ENCODE peak calls at places on chromosomes 16 and 17, in six cellular contexts. A, I, Z, S, F and B are unnamed samples.
A peak's percentile ranks its signal among the peaks of the same experiment; 100 is the strongest.

GRCh38 chr16:3554351-3554928 is 22.8 kb downstream of the NLRC3 start:
- DNase-seq in Z (no peak), S (no peak), I (no peak), A (no peak), F (no peak), B (no peak)

GRCh38 chr16:85528528-85529387 is 84.4 kb upstream of the GSE1 start:
- DNase-seq in Z (no peak), S (no peak), F (no peak), A (no peak), I (no peak), B (no peak)

GRCh38 chr17:73691321-73691766 is 47.1 kb upstream of the SDK2 start:
- DNase-seq in F (no peak), Z (no peak), S (no peak), I (no peak), A (no peak), B (no peak)

GRCh38 chr16:5005916-5006315 is 27.8 kb downstream of the NAGPA start:
- DNase-seq in I (no peak), Z (no peak), A (no peak), S (no peak), F (no peak), B (no peak)

GRCh38 chr17:9937901-9938300 is 32.8 kb upstream of the RCVRN start:
- DNase-seq in A (no peak), S (no peak), I (no peak), F (no peak), Z (no peak), B (no peak)

GRCh38 chr17:31561469-31562412 is 170.3 kb downstream of the RAB11FIP4 start:
- DNase-seq in S (no peak), F (no peak), Z (no peak), I (no peak), A (no peak), B (no peak)

GRCh38 chr17:17032131-17032692 is 10.0 kb upstream of the MPRIP start:
- DNase-seq in I (no peak), S (peak; percentile 38), A (no peak), Z (no peak), F (peak; percentile 64), B (no peak)

GRCh38 chr17:61487161-61487654 is 35.0 kb downstream of the TBX4 start:
- DNase-seq in S (no peak), Z (no peak), A (no peak), F (no peak), I (no peak), B (no peak)

GRCh38 chr17:76267051-76267576 is 2.0 kb downstream of the UBALD2 start:
- DNase-seq in A (peak; percentile 13), Z (no peak), F (no peak), I (no peak), S (no peak), B (no peak)

GRCh38 chr16:66262253-66263167 is 104.0 kb upstream of the CDH5 start:
- DNase-seq in F (no peak), I (no peak), S (no peak), A (no peak), Z (no peak), B (no peak)

GRCh38 chr17:9928601-9929341 is 23.7 kb upstream of the RCVRN start:
- DNase-seq in S (peak; percentile 19), Z (no peak), I (no peak), F (no peak), A (no peak), B (no peak)

GRCh38 chr17:69764137-69764536 is 310.9 kb upstream of the KCNJ16 start:
- DNase-seq in A (no peak), F (no peak), S (no peak), I (no peak), Z (no peak), B (no peak)

GRCh38 chr16:3957344-3957980 is 76.9 kb upstream of the CREBBP start:
- DNase-seq in F (no peak), I (no peak), Z (no peak), A (no peak), S (no peak), B (no peak)

GRCh38 chr16:6633441-6633840 is 699.2 kb upstream of the RBFOX1 start:
- DNase-seq in I (no peak), F (no peak), S (no peak), A (no peak), Z (no peak), B (no peak)

GRCh38 chr17:29039764-29040598 is 3.0 kb upstream of the PIPOX start:
- DNase-seq in A (no peak), Z (no peak), F (no peak), I (no peak), S (no peak), B (no peak)

GRCh38 chr17:9181640-9182039 is 160.3 kb downstream of the NTN1 start:
- DNase-seq in F (no peak), S (no peak), Z (no peak), I (no peak), A (no peak), B (no peak)

GRCh38 chr16:30438835-30439234 is 6.8 kb downstream of the SEPHS2 start:
- DNase-seq in S (no peak), I (no peak), F (no peak), Z (no peak), A (no peak), B (no peak)

GRCh38 chr16:88649924-88650748 is 717 bp downstream of the CYBA start:
- DNase-seq in I (no peak), F (peak; percentile 65), S (no peak), A (peak; percentile 55), Z (peak; percentile 20), B (peak; percentile 44)

GRCh38 chr16:85757341-85757822 is 6.5 kb upstream of the C16orf74 start:
- DNase-seq in F (no peak), S (no peak), A (no peak), Z (no peak), I (no peak), B (no peak)

GRCh38 chr16:8712589-8713361 is 38.4 kb downstream of the ABAT start:
- DNase-seq in F (no peak), A (no peak), S (no peak), Z (no peak), I (no peak), B (no peak)

GRCh38 chr16:27232061-27232841 is 28.9 kb downstream of the KDM8 start:
- DNase-seq in Z (no peak), S (no peak), I (no peak), A (peak; percentile 57), F (peak; percentile 68), B (no peak)

GRCh38 chr16:27436065-27436464 is 34.1 kb downstream of the IL21R start:
- DNase-seq in A (no peak), Z (no peak), S (no peak), I (no peak), F (no peak), B (no peak)

GRCh38 chr16:9338068-9338467 is 246.6 kb downstream of the HAPSTR1 start:
- DNase-seq in S (no peak), F (no peak), A (no peak), Z (no peak), I (no peak), B (no peak)

GRCh38 chr17:73639322-73639721 is 4.9 kb downstream of the SDK2 start:
- DNase-seq in A (no peak), S (no peak), F (no peak), I (no peak), Z (no peak), B (no peak)

GRCh38 chr17:72519598-72519936 is 398.7 kb downstream of the SOX9 start:
- DNase-seq in A (no peak), F (no peak), I (no peak), S (no peak), Z (no peak), B (no peak)

GRCh38 chr16:27649021-27649420 is 99.1 kb downstream of the KATNIP start:
- DNase-seq in A (no peak), I (no peak), F (no peak), Z (no peak), S (no peak), B (no peak)

GRCh38 chr16:86531193-86531550 is 20.8 kb downstream of the FOXF1 start:
- DNase-seq in S (peak; percentile 90), Z (no peak), I (no peak), A (no peak), F (peak; percentile 52), B (no peak)

GRCh38 chr17:82318169-82318498 is 726 bp upstream of the CD7 start:
- DNase-seq in F (no peak), A (no peak), Z (no peak), I (no peak), S (no peak), B (no peak)

GRCh38 chr17:65956814-65957213 is 235.1 kb downstream of the CEP112 start:
- DNase-seq in F (no peak), Z (no peak), I (no peak), A (no peak), S (no peak), B (no peak)

DNA sequence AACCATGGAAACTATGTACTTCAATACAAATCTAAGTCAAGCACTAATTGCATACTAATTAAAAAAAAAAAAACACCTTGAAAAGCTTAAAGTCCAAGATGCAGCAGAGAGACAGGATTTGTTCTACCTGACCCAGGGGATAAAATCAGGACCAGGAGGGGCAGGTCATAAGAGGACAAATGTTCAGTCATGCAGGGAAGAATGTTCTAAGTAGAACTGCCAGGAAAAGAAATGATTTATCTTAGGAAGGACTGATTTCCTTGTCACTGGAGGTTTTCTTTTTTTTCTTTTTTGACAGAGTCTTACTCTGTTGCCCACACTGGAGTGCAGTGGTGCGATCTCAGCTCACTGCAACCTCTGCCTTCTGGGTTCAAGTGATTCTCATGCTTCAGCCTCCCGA is 9.1 kb upstream of the GHDC start:
- DNase-seq in I (no peak), Z (no peak), A (no peak), S (no peak), F (no peak), B (no peak)
- H3K36me3 ChIP-seq in I (no peaks in the 10 kb centered on the region), Z (peaks cover 60% of the 10 kb centered on the region), A (peaks cover 57% of the 10 kb centered on the region), S (no peaks in the 10 kb centered on the region), F (peaks cover 20% of the 10 kb centered on the region), B (peaks cover 10% of the 10 kb centered on the region)

GRCh38 chr16:13958438-13958837 is 38.5 kb downstream of the ERCC4 start:
- DNase-seq in I (no peak), Z (no peak), F (no peak), S (no peak), A (no peak), B (no peak)
- H3K27ac ChIP-seq in I (peak overlapping the region; percentile 54), Z (no peak overlapping the region), F (no peak overlapping the region), S (peak overlapping the region; percentile 65), A (no peak overlapping the region), B (no peak overlapping the region)

DNA sequence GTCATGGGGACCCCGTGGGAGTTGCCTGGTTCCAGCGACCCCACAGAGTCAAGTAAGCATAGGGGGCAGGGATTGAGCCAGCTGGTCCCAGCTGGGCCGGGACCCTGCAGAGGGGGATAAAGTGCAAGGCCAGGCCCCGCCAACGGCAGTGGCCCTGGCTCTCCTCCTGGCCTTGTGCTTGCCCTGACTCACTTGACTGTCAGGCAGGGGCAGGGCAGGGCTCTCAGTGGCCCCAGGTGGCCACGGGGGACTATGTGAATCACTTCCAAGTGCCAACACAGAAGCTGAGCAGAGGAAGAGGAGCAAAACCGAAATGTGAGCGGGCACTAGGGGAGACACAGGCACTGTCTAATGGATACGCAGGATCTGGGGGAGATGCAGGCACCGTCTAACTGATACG is 21.6 kb upstream of the NCBP3 start:
- DNase-seq in Z (no peak), A (no peak), F (no peak), S (no peak), I (no peak), B (no peak)
- H3K4me3 ChIP-seq in Z (no peak overlapping the region), A (no peak overlapping the region), F (no peak overlapping the region), S (no peak overlapping the region), I (no peak overlapping the region), B (no peak overlapping the region)

DNA sequence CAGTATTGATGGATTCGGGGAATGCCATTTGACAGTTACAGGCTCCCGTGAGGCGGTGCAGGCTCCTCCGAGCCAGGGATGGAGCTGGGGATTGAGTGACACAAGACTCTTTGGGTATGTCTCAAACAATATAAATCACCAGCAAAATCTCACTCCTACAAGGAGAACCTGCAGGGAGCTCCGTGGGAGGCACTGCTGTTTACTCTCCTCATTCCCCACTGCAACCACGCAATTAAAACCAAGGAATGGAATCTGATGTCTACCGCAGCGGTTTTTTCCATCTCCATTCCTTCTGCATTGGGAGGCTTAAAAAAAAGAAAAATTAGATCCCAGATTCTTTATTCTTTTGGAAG is 157.9 kb downstream of the WWOX start:
- DNase-seq in S (no peak), I (no peak), Z (no peak), A (no peak), F (no peak), B (no peak)
- H3K36me3 ChIP-seq in S (no peaks in the 10 kb centered on the region), I (no peaks in the 10 kb centered on the region), Z (no peaks in the 10 kb centered on the region), A (no peaks in the 10 kb centered on the region), F (no peaks in the 10 kb centered on the region), B (no peaks in the 10 kb centered on the region)